ENCODE peak calls at places on chromosomes 16 and 17, in four cellular contexts. Q, Z, X and I are unnamed samples.

GRCh38 chr17:4006165-4006589 is 41.9 kb upstream of the ATP2A3 start:
- DNase-seq in Q (no peak), Z (no peak), X (no peak), I (no peak)

GRCh38 chr16:75074920-75075687 is 41.5 kb downstream of the LDHD start:
- DNase-seq in Q (peak), Z (no peak), X (no peak), I (no peak)

GRCh38 chr17:58327363-58328194 is 1.0 kb downstream of the TSPOAP1 start:
- DNase-seq in Q (peak), Z (no peak), X (no peak), I (no peak)

GRCh38 chr16:89033796-89034572 is 57.0 kb upstream of the CBFA2T3 start:
- DNase-seq in Q (no peak), Z (no peak), X (no peak), I (no peak)

GRCh38 chr16:9053006-9053601 is 38.3 kb upstream of the HAPSTR1 start:
- DNase-seq in Q (peak), Z (peak), X (peak), I (peak)

GRCh38 chr17:10790491-10791401 is 13.2 kb downstream of the TMEM238L start:
- DNase-seq in Q (peak), Z (no peak), X (no peak), I (no peak)

GRCh38 chr17:72318131-72318530 is 197.3 kb downstream of the SOX9 start:
- DNase-seq in Q (no peak), Z (no peak), X (no peak), I (no peak)

GRCh38 chr17:73091770-73092517 is 544 bp downstream of the SLC39A11 start:
- DNase-seq in Q (peak), Z (peak), X (peak), I (peak)

GRCh38 chr17:16107165-16107770 is 107.6 kb downstream of the TTC19 start:
- DNase-seq in Q (no peak), Z (no peak), X (no peak), I (no peak)

GRCh38 chr16:11257131-11257938 is 1.3 kb upstream of the SOCS1 start:
- DNase-seq in Q (peak), Z (peak), X (peak), I (peak)

GRCh38 chr17:76166168-76166567 is 25.1 kb upstream of the FOXJ1 start:
- DNase-seq in Q (no peak), Z (no peak), X (no peak), I (no peak)

GRCh38 chr17:34816806-34817205 is 144.5 kb downstream of the CCT6B start:
- DNase-seq in Q (no peak), Z (peak), X (no peak), I (no peak)

GRCh38 chr16:26569793-26570192 is 496.9 kb upstream of the C16orf82 start:
- DNase-seq in Q (peak), Z (peak), X (peak), I (peak)

GRCh38 chr17:80990921-80991644 is 558 bp upstream of the CHMP6 start:
- DNase-seq in Q (no peak), Z (no peak), X (peak), I (no peak)

GRCh38 chr17:74276051-74276476 is 2.0 kb downstream of the DNAI2 start:
- DNase-seq in Q (no peak), Z (no peak), X (no peak), I (no peak)

GRCh38 chr16:16197331-16197730 is 26.0 kb downstream of the ABCC6 start:
- DNase-seq in Q (no peak), Z (no peak), X (no peak), I (no peak)

GRCh38 chr17:69060835-69061234 is at the start of gene ABCA9:
- DNase-seq in Q (no peak), Z (no peak), X (no peak), I (no peak)

GRCh38 chr17:20257008-20257407 is 210.3 kb downstream of the LGALS9B start:
- DNase-seq in Q (no peak), Z (no peak), X (no peak), I (no peak)

GRCh38 chr17:45404870-45405249 is 27.8 kb downstream of the ARHGAP27 start:
- DNase-seq in Q (no peak), Z (no peak), X (no peak), I (no peak)

GRCh38 chr17:77344038-77344437 is 203.3 kb downstream of the SEC14L1 start:
- DNase-seq in Q (no peak), Z (no peak), X (no peak), I (no peak)

GRCh38 chr16:67897231-67897630 is 4.2 kb downstream of the PSKH1 start:
- DNase-seq in Q (no peak), Z (no peak), X (no peak), I (no peak)

GRCh38 chr17:44557653-44558285 is 485 bp downstream of the FZD2 start:
- DNase-seq in Q (no peak), Z (peak), X (no peak), I (no peak)

GRCh38 chr17:42305543-42306384 is 17.5 kb downstream of the STAT5A start:
- DNase-seq in Q (no peak), Z (no peak), X (no peak), I (no peak)

GRCh38 chr16:75227361-75228142 is 8.8 kb downstream of the CTRB1 start:
- DNase-seq in Q (no peak), Z (no peak), X (no peak), I (no peak)

GRCh38 chr17:77127735-77128361 is 12.9 kb upstream of the SEC14L1 start:
- DNase-seq in Q (peak), Z (no peak), X (no peak), I (no peak)

GRCh38 chr17:49130891-49131290 is 1.7 kb upstream of the B4GALNT2 start:
- DNase-seq in Q (no peak), Z (no peak), X (no peak), I (no peak)

GRCh38 chr17:15349119-15349518 is 7.7 kb upstream of the TEKT3 start:
- DNase-seq in Q (no peak), Z (no peak), X (no peak), I (no peak)

GRCh38 chr17:66873962-66874361 is 39.0 kb downstream of the CACNG5 start:
- DNase-seq in Q (no peak), Z (no peak), X (no peak), I (no peak)

GRCh38 chr16:66365588-66365987 is 903 bp upstream of the CDH5 start:
- DNase-seq in Q (no peak), Z (no peak), X (no peak), I (no peak)

GRCh38 chr16:87694441-87695125 is 71.2 kb downstream of the KLHDC4 start:
- DNase-seq in Q (no peak), Z (no peak), X (no peak), I (no peak)

GRCh38 chr17:58447039-58447975 is 30.0 kb upstream of the RNF43 start:
- DNase-seq in Q (peak), Z (peak), X (peak), I (peak)

GRCh38 chr17:81999587-81999974 is 22.2 kb downstream of the ASPSCR1 start:
- DNase-seq in Q (no peak), Z (no peak), X (peak), I (no peak)

GRCh38 chr17:4478318-4478830 is 20.3 kb upstream of the SPNS2 start:
- DNase-seq in Q (no peak), Z (no peak), X (no peak), I (no peak)

GRCh38 chr17:43982171-43982570 is 22.3 kb upstream of the NAGS start:
- DNase-seq in Q (no peak), Z (no peak), X (no peak), I (no peak)

GRCh38 chr17:77054926-77055325 is 85.8 kb upstream of the SEC14L1 start:
- DNase-seq in Q (no peak), Z (no peak), X (no peak), I (no peak)

GRCh38 chr17:40310882-40311391 is 2.0 kb downstream of the RARA start:
- DNase-seq in Q (no peak), Z (no peak), X (no peak), I (no peak)

GRCh38 chr16:708019-708418 is 2.4 kb upstream of the FBXL16 start:
- DNase-seq in Q (no peak), Z (no peak), X (no peak), I (no peak)

GRCh38 chr16:710500-711075 is 4.3 kb upstream of the METRN start:
- DNase-seq in Q (no peak), Z (no peak), X (no peak), I (no peak)

GRCh38 chr16:711084-711483 is 3.8 kb upstream of the METRN start:
- DNase-seq in Q (no peak), Z (no peak), X (no peak), I (no peak)

GRCh38 chr16:708959-709358 is 3.4 kb upstream of the FBXL16 start:
- DNase-seq in Q (no peak), Z (no peak), X (no peak), I (no peak)

DNA sequence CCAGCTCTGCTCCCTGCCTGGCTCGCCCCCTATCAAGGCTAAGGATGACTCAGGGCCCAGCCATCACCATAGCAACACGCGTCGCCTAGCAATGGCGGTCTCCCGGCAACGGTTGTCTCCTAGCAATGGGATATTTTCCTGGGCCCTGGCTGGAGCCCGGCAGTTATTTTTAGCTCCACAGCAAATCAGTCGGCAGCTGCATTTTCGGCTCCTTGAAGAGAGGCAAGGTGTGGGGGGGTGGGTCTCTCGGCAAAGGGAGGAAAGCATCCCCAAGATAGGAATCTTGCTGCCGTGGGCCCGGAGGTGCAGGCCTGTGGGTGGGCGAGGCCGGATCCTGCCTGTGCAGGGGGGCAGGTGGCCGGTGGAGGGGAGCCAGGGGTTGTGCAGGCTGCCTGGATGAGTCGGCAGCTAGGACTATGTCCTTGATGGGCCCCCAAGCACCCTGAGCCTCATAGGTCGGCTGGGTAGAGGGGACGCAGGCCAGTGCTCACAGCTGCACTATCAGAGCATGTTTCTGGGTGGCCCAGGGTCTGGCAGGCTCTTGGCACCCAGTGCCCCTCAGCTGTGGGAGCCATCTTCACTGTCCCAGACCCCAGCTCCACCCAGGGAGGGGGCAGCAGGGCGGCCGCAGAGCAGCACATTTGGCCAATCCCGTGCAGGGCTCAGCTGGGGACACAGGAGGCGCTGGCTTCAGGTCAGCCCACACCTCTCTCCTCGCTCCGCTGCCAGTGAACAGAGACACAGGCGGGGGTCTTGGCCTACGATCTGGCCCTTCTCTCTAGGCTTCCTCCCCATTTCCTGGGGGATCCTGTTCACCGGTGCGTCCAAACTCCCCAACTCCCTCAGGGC is 4.3 kb upstream of the FBXL16 start:
- DNase-seq in Q (peak), Z (peak), X (no peak), I (peak)
- TF ChIP-seq ELF4 in Q (no peak), Z (no peak), X (no peak), I (no peak)

GRCh38 chr16:20001856-20002707 is 71.6 kb downstream of the GPR139 start:
- DNase-seq in Q (no peak), Z (no peak), X (peak), I (no peak)

GRCh38 chr16:20002936-20003335 is 70.8 kb downstream of the GPR139 start:
- DNase-seq in Q (no peak), Z (no peak), X (no peak), I (no peak)

DNA sequence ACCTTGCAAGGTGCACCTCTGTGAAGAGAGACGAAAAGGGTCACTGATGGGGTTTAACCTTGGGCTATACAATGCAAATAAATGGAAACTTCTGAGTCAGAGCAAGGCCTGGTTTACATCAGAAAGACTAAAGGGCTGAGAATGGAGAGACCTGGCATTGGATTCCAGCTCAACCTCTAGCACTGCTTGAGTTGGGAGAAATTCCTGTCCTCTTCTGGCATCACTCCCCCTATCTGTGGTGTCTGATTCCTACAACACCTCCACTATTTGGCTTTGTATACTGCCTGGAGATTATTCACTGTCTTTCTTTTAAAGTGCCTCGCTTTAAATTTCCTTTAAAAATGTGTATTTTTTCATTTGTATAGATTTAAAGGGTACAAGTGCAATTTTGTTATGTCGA is 68.8 kb downstream of the GPR139 start:
- DNase-seq in Q (no peak), Z (peak), X (peak), I (peak)
- TF ChIP-seq ELF4 in Q (no peak), Z (no peak), X (no peak), I (no peak)

GRCh38 chr17:17900615-17901520 is 64.1 kb upstream of the SREBF1 start:
- DNase-seq in Q (no peak), Z (no peak), X (peak), I (no peak)
- TF ChIP-seq ELF4 in Q (no peak), Z (no peak), X (no peak), I (no peak)

GRCh38 chr17:28908640-28909098 is 5.8 kb upstream of the DHRS13 start:
- DNase-seq in Q (no peak), Z (no peak), X (peak), I (no peak)
- TF ChIP-seq ELF4 in Q (no peak), Z (no peak), X (no peak), I (no peak)

DNA sequence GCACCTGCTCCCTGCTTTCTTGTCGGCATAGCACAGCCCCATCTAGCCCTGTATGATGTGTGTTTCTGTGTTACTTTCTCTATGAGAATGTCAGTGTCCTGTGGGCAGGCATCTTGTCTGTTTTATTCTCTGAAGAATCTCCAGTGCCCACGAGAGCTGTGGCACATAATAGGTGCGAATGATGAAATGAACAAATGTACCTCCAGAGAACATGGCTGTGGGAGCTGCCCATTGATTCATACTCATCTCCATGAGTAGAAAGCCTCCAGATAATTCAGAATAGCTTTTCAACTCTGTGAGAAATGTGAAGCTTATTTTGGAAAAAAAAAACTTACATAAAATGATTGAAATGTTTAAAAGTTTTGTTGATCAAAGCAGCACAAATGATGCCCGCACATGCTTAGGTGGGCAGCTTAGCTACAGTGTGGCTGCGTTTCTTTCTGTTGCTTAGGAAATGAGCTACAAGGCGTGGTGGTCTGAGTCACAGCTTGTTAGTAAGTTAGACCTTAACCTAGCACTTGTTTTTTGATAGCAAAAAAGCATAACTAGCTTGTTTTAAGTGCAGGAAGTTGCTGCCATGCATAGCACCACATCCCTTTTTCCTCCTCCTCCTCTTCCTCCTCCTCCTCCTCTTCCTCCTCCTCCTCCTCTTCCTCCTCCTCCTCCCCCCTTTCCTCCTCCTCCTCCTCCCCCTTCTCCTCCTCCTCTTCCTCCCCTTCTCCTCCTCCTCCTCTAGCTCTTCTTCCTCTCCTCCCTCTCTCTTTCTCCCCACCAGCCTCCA is 221.4 kb downstream of the IRF8 start:
- DNase-seq in Q (no peak), Z (no peak), X (no peak), I (no peak)
- TF ChIP-seq ELF4 in Q (no peak), Z (no peak), X (no peak), I (no peak)

GRCh38 chr17:60653569-60653968 is 24.1 kb upstream of the BCAS3 start:
- DNase-seq in Q (no peak), Z (no peak), X (no peak), I (no peak)

GRCh38 chr17:60656499-60656898 is 21.2 kb upstream of the BCAS3 start:
- DNase-seq in Q (peak), Z (no peak), X (no peak), I (no peak)

GRCh38 chr17:60664022-60664421 is 13.6 kb upstream of the BCAS3 start:
- DNase-seq in Q (no peak), Z (no peak), X (no peak), I (no peak)

GRCh38 chr17:60661489-60661888 is 16.2 kb upstream of the BCAS3 start:
- DNase-seq in Q (no peak), Z (no peak), X (no peak), I (no peak)

GRCh38 chr17:60659156-60659555 is 18.5 kb upstream of the BCAS3 start:
- DNase-seq in Q (no peak), Z (no peak), X (no peak), I (no peak)
- TF ChIP-seq ELF4 in Q (no peak), Z (no peak), X (no peak), I (no peak)

DNA sequence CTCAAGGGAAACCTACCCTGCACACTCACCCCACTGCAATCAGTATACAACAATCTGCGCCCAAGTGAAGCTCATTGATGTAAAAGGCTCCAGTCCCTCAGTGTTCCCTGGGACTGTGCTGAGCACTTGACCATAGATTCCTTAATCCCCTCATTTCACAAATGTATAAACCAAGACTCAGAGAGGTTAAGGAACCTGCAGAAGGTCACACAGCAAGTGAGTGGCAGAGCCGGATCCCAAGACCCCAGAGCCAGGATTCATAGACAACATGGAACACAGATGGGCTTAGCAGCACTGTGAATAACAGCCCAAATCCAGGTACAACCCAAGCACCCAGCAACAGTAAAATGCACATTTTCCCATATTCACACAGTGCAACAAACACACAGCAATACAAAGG is 225.7 kb downstream of the C16orf78 start:
- DNase-seq in Q (no peak), Z (no peak), X (no peak), I (no peak)
- TF ChIP-seq ELF4 in Q (no peak), Z (no peak), X (no peak), I (no peak)

DNA sequence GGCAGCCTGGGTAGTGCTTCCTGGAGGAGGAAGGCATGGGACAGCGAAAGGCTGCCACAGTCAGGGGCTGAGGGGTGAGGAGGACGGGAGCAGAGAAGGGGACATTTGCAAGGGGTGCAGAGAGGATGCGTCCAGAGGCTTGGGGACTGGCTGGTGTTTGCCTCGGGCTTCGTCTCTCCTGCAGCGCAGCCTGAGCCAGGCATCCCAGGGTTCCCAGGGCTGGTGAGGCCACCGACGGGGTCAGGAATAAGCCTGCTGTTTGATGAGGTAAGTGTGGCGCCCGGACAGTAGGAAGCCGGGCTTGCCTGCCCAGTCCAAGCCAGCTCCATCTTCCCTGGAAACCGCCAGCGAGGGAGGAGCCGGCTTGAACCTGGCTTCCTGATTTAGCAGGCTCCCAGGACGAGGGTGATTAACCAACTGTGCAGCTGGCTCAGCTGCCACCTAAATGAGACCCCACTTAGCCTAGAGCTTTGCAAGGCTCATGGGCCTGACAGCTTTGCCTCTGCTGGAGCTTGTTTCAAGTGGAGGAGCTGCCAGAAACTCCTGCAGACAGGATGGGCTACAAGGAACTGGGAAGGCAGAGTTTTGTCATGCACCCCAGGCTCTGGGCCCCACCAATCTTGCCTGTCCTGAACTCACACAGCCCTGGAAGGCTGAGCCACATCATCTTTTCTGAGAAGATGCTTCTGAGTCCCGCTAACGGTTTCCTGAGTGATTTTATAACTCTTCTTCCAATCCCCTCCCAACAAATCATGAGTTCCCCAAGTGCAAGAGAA is 47.6 kb downstream of the PITPNM3 start:
- DNase-seq in Q (no peak), Z (no peak), X (no peak), I (no peak)
- TF ChIP-seq ELF4 in Q (no peak), Z (no peak), X (no peak), I (no peak)

GRCh38 chr17:27087935-27088766 is 205.8 kb upstream of the WSB1 start:
- DNase-seq in Q (no peak), Z (no peak), X (no peak), I (no peak)
- TF ChIP-seq ELF4 in Q (peak), Z (no peak), X (no peak), I (no peak)

GRCh38 chr17:2695961-2696760 is 15.4 kb downstream of the CLUH start:
- DNase-seq in Q (no peak), Z (peak), X (no peak), I (no peak)
- TF ChIP-seq ELF4 in Q (no peak), Z (no peak), X (no peak), I (no peak)